ENCODE peak calls at places on chromosomes 3 and 15, in six cellular contexts. M is psoas muscle; J is fibroblast of mammary gland; O is HCT116; L is NCI-H1092 treated with DMSO at 0.1 percent for 48 hours; V is stimulated activated CD4-positive, alpha-beta T cell treated with anti-CD3 and anti-CD28 coated beads, Interleukin-2, amount 100 ng/mL, for 48 hours. X is an unnamed sample.

GRCh38 chr3:159669024-159669476 is 319.6 kb upstream of the IL12A start:
- DNase-seq in L (no peak), V (no peak), O (no peak), J (peak; percentile 71), M (no peak), X (no peak)

GRCh38 chr3:64214697-64215018 is 10.6 kb downstream of the PRICKLE2 start:
- DNase-seq in O (no peak), J (peak; percentile 89), M (peak; percentile 45), L (no peak), V (no peak), X (no peak)

GRCh38 chr3:11643212-11644087 is at the start of gene VGLL4:
- DNase-seq in M (peak; percentile 89), L (peak; percentile 69), V (peak; percentile 58), O (peak; percentile 46), J (peak; percentile 85), X (peak; percentile 91)

GRCh38 chr3:178353292-178353814 is 182.9 kb upstream of the KCNMB2 start:
- DNase-seq in J (peak; percentile 72), V (no peak), O (no peak), M (no peak), L (peak; percentile 81), X (no peak)

GRCh38 chr3:14598143-14598569 is 53.4 kb upstream of the CCDC174 start:
- DNase-seq in M (no peak), L (peak; percentile 22), O (no peak), V (peak; percentile 50), J (peak; percentile 43), X (no peak)

GRCh38 chr3:157132936-157133335 is 27.0 kb downstream of the CCNL1 start:
- DNase-seq in V (no peak), L (no peak), M (no peak), J (peak; percentile 66), O (no peak), X (no peak)

GRCh38 chr3:33993631-33994030 is 195.2 kb downstream of the PDCD6IP start:
- DNase-seq in M (no peak), J (peak; percentile 34), L (no peak), O (no peak), V (no peak), X (no peak)

GRCh38 chr3:113157408-113157980 is 53.9 kb upstream of the BOC start:
- DNase-seq in O (no peak), V (no peak), M (peak; percentile 53), L (no peak), J (peak; percentile 74), X (no peak)

GRCh38 chr3:185075547-185075946 is 77.3 kb downstream of the C3orf70 start:
- DNase-seq in L (no peak), J (no peak), V (no peak), M (no peak), O (no peak), X (no peak)

GRCh38 chr15:101380146-101380545 is 85.1 kb upstream of the SNRPA1 start:
- DNase-seq in V (no peak), O (no peak), M (no peak), J (no peak), L (no peak), X (no peak)

GRCh38 chr3:122687298-122687697 is 6.7 kb downstream of the PARP14 start:
- DNase-seq in J (no peak), O (no peak), M (no peak), V (no peak), L (no peak), X (no peak)

GRCh38 chr3:115325539-115325938 is 178.5 kb upstream of the ZBTB20 start:
- DNase-seq in L (no peak), M (no peak), J (peak; percentile 59), V (no peak), O (no peak), X (no peak)

GRCh38 chr3:69420781-69421520 is 35.1 kb upstream of the FRMD4B start:
- DNase-seq in O (no peak), L (no peak), J (peak; percentile 81), M (peak; percentile 21), V (no peak), X (no peak)

GRCh38 chr3:134428396-134428795 is 54.1 kb upstream of the AMOTL2 start:
- DNase-seq in M (no peak), O (no peak), J (peak; percentile 63), L (no peak), V (no peak), X (no peak)

GRCh38 chr3:23710555-23710954 is 95.2 kb upstream of the UBE2E1 start:
- DNase-seq in M (peak; percentile 23), J (peak; percentile 83), O (no peak), V (no peak), L (no peak), X (no peak)

GRCh38 chr3:179229177-179229576 is 21.7 kb downstream of the KCNMB3 start:
- DNase-seq in L (no peak), M (no peak), V (no peak), J (no peak), O (no peak), X (no peak)

GRCh38 chr15:75640483-75641175 is 605 bp upstream of the IMP3 start:
- DNase-seq in L (peak; percentile 71), J (peak; percentile 65), O (peak; percentile 54), V (peak; percentile 33), M (no peak), X (peak; percentile 70)

GRCh38 chr15:36632196-36632595 is 52.8 kb downstream of the CDIN1 start:
- DNase-seq in M (no peak), O (peak; percentile 54), L (no peak), J (peak; percentile 77), V (no peak), X (no peak)

X was measured in lower lobe of right lung.